ENCODE peak calls at places on chromosomes 2 and 18, in four cellular contexts. M is transverse colon, P is A549, G is stomach. C is an unnamed sample.

GRCh38 chr2:200757414-200757813 is 54.3 kb upstream of the BZW1 start:
- DNase-seq in M (no peak), P (no peak), G (no peak), C (no peak)

GRCh38 chr2:10048501-10049171 is 5.3 kb downstream of the KLF11 start:
- DNase-seq in M (no peak), P (peak), G (no peak), C (no peak)

GRCh38 chr2:37189452-37190153 is 1.1 kb upstream of the SULT6B1 start:
- DNase-seq in M (no peak), P (peak), G (no peak), C (no peak)

GRCh38 chr18:28175930-28176673 is 828 bp downstream of the CDH2 start:
- DNase-seq in M (no peak), P (peak), G (no peak), C (no peak)

GRCh38 chr2:241356871-241357260 is 781 bp downstream of the FARP2 start:
- DNase-seq in M (no peak), P (no peak), G (no peak), C (no peak)

GRCh38 chr2:79530443-79530842 is 17.6 kb downstream of the CTNNA2 start:
- DNase-seq in M (no peak), P (peak), G (no peak), C (no peak)

GRCh38 chr18:8802031-8802679 is 96.8 kb downstream of the MTCL1 start:
- DNase-seq in M (no peak), P (no peak), G (no peak), C (no peak)

GRCh38 chr2:28544915-28545589 is 49.2 kb downstream of the PLB1 start:
- DNase-seq in M (peak), P (no peak), G (peak), C (no peak)

GRCh38 chr2:8447610-8448221 is 234.1 kb upstream of the ID2 start:
- DNase-seq in M (no peak), P (peak), G (no peak), C (peak)

GRCh38 chr18:50507120-50507590 is 52.7 kb upstream of the MAPK4 start:
- DNase-seq in M (peak), P (peak), G (peak), C (peak)

GRCh38 chr2:197121255-197121654 is 189.3 kb downstream of the ANKRD44 start:
- DNase-seq in M (no peak), P (no peak), G (no peak), C (no peak)

GRCh38 chr18:13556497-13556896 is 169.9 kb downstream of the FAM210A start:
- DNase-seq in M (no peak), P (no peak), G (no peak), C (no peak)

GRCh38 chr2:71000780-71001591 is 6.3 kb upstream of the TEX261 start:
- DNase-seq in M (peak), P (peak), G (peak), C (peak)

GRCh38 chr2:158637357-158637756 is 157.8 kb upstream of the DAPL1 start:
- DNase-seq in M (no peak), P (no peak), G (no peak), C (no peak)

GRCh38 chr2:159209341-159210306 is 76.9 kb downstream of the WDSUB1 start:
- DNase-seq in M (peak), P (no peak), G (peak), C (no peak)

GRCh38 chr2:168587302-168587701 is 131.2 kb downstream of the CERS6 start:
- DNase-seq in M (no peak), P (no peak), G (no peak), C (no peak)

GRCh38 chr2:141021611-141022010 is 1109.2 kb downstream of the LRP1B start:
- DNase-seq in M (no peak), P (no peak), G (no peak), C (no peak)

GRCh38 chr2:53515435-53516332 is 251.9 kb upstream of the CHAC2 start:
- DNase-seq in M (no peak), P (peak), G (no peak), C (no peak)

GRCh38 chr2:169797601-169798000 is 1.1 kb upstream of the SSB start:
- DNase-seq in M (no peak), P (no peak), G (no peak), C (no peak)

GRCh38 chr18:58431215-58431614 is 197.7 kb downstream of the ALPK2 start:
- DNase-seq in M (no peak), P (no peak), G (no peak), C (no peak)

GRCh38 chr2:135563793-135564192 is 32.5 kb downstream of the R3HDM1 start:
- DNase-seq in M (no peak), P (peak), G (no peak), C (no peak)

GRCh38 chr18:35861367-35862114 is 110.9 kb upstream of the RMP24 start:
- DNase-seq in M (no peak), P (no peak), G (no peak), C (no peak)

GRCh38 chr2:55616509-55617159 is 788 bp downstream of the PPP4R3B start:
- DNase-seq in M (peak), P (peak), G (no peak), C (no peak)

GRCh38 chr2:45397292-45397691 is 213.8 kb downstream of the SRBD1 start:
- DNase-seq in M (no peak), P (no peak), G (no peak), C (no peak)

GRCh38 chr2:202014328-202015034 is 19.2 kb upstream of the FZD7 start:
- DNase-seq in M (no peak), P (no peak), G (no peak), C (no peak)

GRCh38 chr18:42048150-42048549 is 93.1 kb downstream of the PIK3C3 start:
- DNase-seq in M (no peak), P (peak), G (no peak), C (no peak)

GRCh38 chr2:48391576-48391975 is 138.4 kb upstream of the STON1 start:
- DNase-seq in M (no peak), P (no peak), G (no peak), C (no peak)

GRCh38 chr2:55233658-55233940 is 1.1 kb downstream of the RPS27A start:
- DNase-seq in M (no peak), P (no peak), G (no peak), C (no peak)

GRCh38 chr2:167289651-167290410 is 401.6 kb downstream of the XIRP2 start:
- DNase-seq in M (no peak), P (no peak), G (no peak), C (no peak)

GRCh38 chr2:127640082-127641072 is 5.6 kb upstream of the GPR17 start:
- DNase-seq in M (no peak), P (no peak), G (no peak), C (no peak)

GRCh38 chr2:168632733-168633132 is 169.7 kb upstream of the NOSTRIN start:
- DNase-seq in M (no peak), P (no peak), G (no peak), C (no peak)

GRCh38 chr2:235833971-235834620 is 334.1 kb downstream of the GBX2 start:
- DNase-seq in M (no peak), P (peak), G (no peak), C (peak)

GRCh38 chr2:222569826-222570225 is 86.1 kb downstream of the FARSB start:
- DNase-seq in M (no peak), P (no peak), G (no peak), C (no peak)

GRCh38 chr18:68797901-68798300 is at the start of gene CCDC102B:
- DNase-seq in M (no peak), P (no peak), G (no peak), C (no peak)

GRCh38 chr18:54119524-54120019 is 104.9 kb downstream of the MBD2 start:
- DNase-seq in M (no peak), P (peak), G (no peak), C (no peak)

GRCh38 chr2:197851451-197851850 is 47.1 kb downstream of the PLCL1 start:
- DNase-seq in M (no peak), P (no peak), G (no peak), C (no peak)

GRCh38 chr2:176710657-176711197 is 441.5 kb downstream of the MTX2 start:
- DNase-seq in M (no peak), P (no peak), G (no peak), C (peak)

GRCh38 chr2:70143314-70144150 is 47.3 kb downstream of the C2orf42 start:
- DNase-seq in M (peak), P (peak), G (peak), C (peak)

GRCh38 chr2:120238728-120239487 is 13.7 kb upstream of the RALB start:
- DNase-seq in M (peak), P (peak), G (peak), C (no peak)
- TF ChIP-seq POLR2A in M (peak), P (peak), G (no peak), C (peak)

GRCh38 chr2:39602616-39603015 is 63.1 kb upstream of the TMEM178A start:
- DNase-seq in M (no peak), P (no peak), G (no peak), C (no peak)

GRCh38 chr2:39593439-39594393 is 72.0 kb upstream of the TMEM178A start:
- DNase-seq in M (no peak), P (peak), G (peak), C (no peak)

GRCh38 chr2:39595116-39595515 is 70.6 kb upstream of the TMEM178A start:
- DNase-seq in M (no peak), P (no peak), G (no peak), C (no peak)

GRCh38 chr2:39597309-39597708 is 68.4 kb upstream of the TMEM178A start:
- DNase-seq in M (no peak), P (no peak), G (no peak), C (no peak)
- TF ChIP-seq POLR2A in M (no peak), P (no peak), G (no peak), C (no peak)

GRCh38 chr2:233094614-233095013 is 34.5 kb downstream of the INPP5D start:
- DNase-seq in M (no peak), P (no peak), G (no peak), C (peak)

GRCh38 chr2:233091595-233092375 is 31.6 kb downstream of the INPP5D start:
- DNase-seq in M (no peak), P (no peak), G (peak), C (peak)

GRCh38 chr2:233093721-233094120 is 33.6 kb downstream of the INPP5D start:
- DNase-seq in M (no peak), P (no peak), G (no peak), C (peak)

GRCh38 chr2:233089851-233090250 is 29.7 kb downstream of the INPP5D start:
- DNase-seq in M (no peak), P (no peak), G (peak), C (peak)

DNA sequence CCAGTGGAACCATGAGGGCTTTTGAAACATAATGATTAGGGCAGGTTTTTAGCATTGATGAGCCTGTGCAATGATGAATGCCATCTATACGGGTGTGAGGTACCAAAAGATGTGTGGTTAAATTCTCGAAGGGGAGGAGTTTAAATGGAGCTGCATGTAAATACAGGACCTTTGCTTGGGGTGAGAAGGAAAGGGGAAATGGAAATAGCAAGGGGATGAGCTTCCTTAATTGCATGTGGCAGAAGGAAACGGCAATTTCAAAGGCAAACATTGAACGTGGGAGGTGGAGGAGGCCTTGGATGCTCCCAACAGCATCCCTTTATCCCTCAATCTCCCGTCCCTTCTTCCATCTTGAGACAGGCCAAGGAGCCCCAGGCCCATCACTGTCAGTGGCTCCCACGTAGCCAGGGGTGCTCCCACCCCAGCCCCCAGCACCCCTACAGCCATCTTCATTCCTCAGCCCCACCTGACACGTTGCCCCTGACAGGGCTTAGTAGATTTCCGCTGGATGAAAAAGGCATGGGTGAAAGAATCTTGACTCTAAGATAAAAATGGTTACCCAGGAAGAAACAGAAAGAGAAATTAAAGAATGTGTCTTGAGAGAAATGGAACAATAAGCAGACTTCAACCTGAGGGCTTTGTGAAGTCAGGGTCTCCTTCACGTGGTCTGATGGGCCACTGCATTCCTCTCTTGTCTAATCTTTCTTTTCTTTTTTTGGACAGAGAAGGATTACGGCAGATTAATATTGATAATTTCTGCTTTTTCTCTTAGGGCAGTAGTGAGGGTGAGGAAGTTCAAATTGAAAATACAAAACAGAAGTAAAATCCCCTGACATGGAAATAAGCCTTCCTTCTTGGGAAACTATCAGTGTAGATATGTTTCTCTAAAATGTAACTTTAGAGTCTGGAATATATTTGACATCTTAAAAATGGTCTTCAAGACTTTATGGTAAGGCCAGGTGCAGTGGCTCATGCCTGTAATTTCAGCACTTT is 32.6 kb downstream of the INPP5D start:
- DNase-seq in M (no peak), P (no peak), G (no peak), C (peak)
- TF ChIP-seq POLR2A in M (no peak), P (no peak), G (no peak), C (no peak)

GRCh38 chr18:48896326-48896874 is 54.4 kb downstream of the SMAD7 start:
- DNase-seq in M (no peak), P (no peak), G (no peak), C (no peak)

GRCh38 chr18:48894799-48895346 is 55.9 kb downstream of the SMAD7 start:
- DNase-seq in M (no peak), P (no peak), G (no peak), C (peak)

GRCh38 chr18:48897531-48897930 is 53.2 kb downstream of the SMAD7 start:
- DNase-seq in M (no peak), P (no peak), G (no peak), C (peak)

GRCh38 chr18:48898521-48898920 is 52.2 kb downstream of the SMAD7 start:
- DNase-seq in M (no peak), P (no peak), G (no peak), C (no peak)

DNA sequence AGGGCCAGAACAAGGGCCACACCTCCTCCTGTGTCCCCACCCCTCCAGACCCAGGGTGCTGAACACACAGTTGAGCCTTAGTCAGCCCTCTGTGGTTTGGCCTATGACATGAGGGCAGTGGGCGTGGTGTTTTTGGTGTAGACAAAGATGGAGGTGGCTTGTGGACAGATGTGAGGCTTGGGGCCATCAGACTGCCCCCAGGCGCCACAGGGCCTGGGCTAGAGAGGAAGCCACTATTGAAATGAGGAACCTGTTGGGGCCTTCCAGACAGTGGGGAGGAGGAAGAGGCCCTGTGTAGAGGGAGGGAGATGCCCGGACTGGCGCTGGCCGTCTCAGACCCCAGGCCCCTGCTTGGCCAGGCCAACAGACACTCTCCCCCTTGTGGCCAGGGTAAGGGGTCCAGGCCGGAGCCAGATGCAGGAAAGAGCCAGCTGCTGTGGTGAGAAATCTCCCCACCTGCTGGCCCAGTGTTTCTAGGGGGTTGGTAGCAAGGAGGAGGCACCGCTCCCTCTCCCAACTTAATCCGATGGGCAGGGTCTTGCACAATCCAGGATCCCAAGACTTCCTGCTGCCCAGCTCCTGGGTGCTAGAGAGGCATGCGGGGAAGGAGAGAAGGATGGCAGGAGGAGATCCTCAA is 53.8 kb downstream of the SMAD7 start:
- DNase-seq in M (peak), P (peak), G (peak), C (peak)
- TF ChIP-seq POLR2A in M (no peak), P (no peak), G (no peak), C (no peak)

GRCh38 chr2:160225722-160226121 is 25.6 kb upstream of the ITGB6 start:
- DNase-seq in M (peak), P (no peak), G (peak), C (no peak)

GRCh38 chr2:160224507-160224906 is 24.4 kb upstream of the ITGB6 start:
- DNase-seq in M (no peak), P (no peak), G (no peak), C (no peak)

GRCh38 chr2:160223560-160223959 is 23.5 kb upstream of the ITGB6 start:
- DNase-seq in M (no peak), P (no peak), G (no peak), C (no peak)

GRCh38 chr2:160222546-160223281 is 22.6 kb upstream of the ITGB6 start:
- DNase-seq in M (no peak), P (no peak), G (no peak), C (no peak)

GRCh38 chr2:160224060-160224459 is 24.0 kb upstream of the ITGB6 start:
- DNase-seq in M (no peak), P (peak), G (no peak), C (no peak)
- TF ChIP-seq POLR2A in M (no peak), P (no peak), G (no peak), C (no peak)

GRCh38 chr18:55510809-55511208 is 77.2 kb downstream of the TCF4 start:
- DNase-seq in M (no peak), P (no peak), G (no peak), C (no peak)

GRCh38 chr18:55513199-55513598 is 74.8 kb downstream of the TCF4 start:
- DNase-seq in M (no peak), P (no peak), G (no peak), C (no peak)

GRCh38 chr18:55511277-55511676 is 76.7 kb downstream of the TCF4 start:
- DNase-seq in M (no peak), P (no peak), G (no peak), C (no peak)

GRCh38 chr18:55508637-55509036 is 79.4 kb downstream of the TCF4 start:
- DNase-seq in M (no peak), P (no peak), G (no peak), C (no peak)

GRCh38 chr18:55509631-55510372 is 78.2 kb downstream of the TCF4 start:
- DNase-seq in M (no peak), P (no peak), G (no peak), C (no peak)
- TF ChIP-seq POLR2A in M (no peak), P (no peak), G (no peak), C (no peak)

GRCh38 chr2:74291891-74292621 is 51.2 kb downstream of the SLC4A5 start:
- DNase-seq in M (no peak), P (no peak), G (no peak), C (no peak)

GRCh38 chr2:74292752-74293151 is 50.5 kb downstream of the SLC4A5 start:
- DNase-seq in M (no peak), P (peak), G (peak), C (no peak)

GRCh38 chr2:74290066-74290465 is 53.1 kb downstream of the SLC4A5 start:
- DNase-seq in M (no peak), P (no peak), G (no peak), C (no peak)

GRCh38 chr2:74291217-74291551 is 52.0 kb downstream of the SLC4A5 start:
- DNase-seq in M (no peak), P (no peak), G (no peak), C (no peak)

GRCh38 chr2:74290466-74291216 is 52.6 kb downstream of the SLC4A5 start:
- DNase-seq in M (peak), P (no peak), G (peak), C (no peak)
- TF ChIP-seq POLR2A in M (no peak), P (no peak), G (no peak), C (no peak)

GRCh38 chr2:147467441-147467840 is 377.4 kb upstream of the ACVR2A start:
- DNase-seq in M (no peak), P (no peak), G (no peak), C (no peak)
- TF ChIP-seq POLR2A in M (no peak), P (no peak), G (no peak), C (no peak)

GRCh38 chr2:25418944-25419677 is 77.4 kb upstream of the DNMT3A start:
- DNase-seq in M (no peak), P (no peak), G (no peak), C (no peak)

GRCh38 chr2:25420820-25421237 is 79.1 kb upstream of the DNMT3A start:
- DNase-seq in M (peak), P (no peak), G (no peak), C (no peak)

GRCh38 chr2:25421746-25422431 is 80.2 kb upstream of the DNMT3A start:
- DNase-seq in M (no peak), P (no peak), G (no peak), C (no peak)

GRCh38 chr2:25419678-25420242 is 78.0 kb upstream of the DNMT3A start:
- DNase-seq in M (peak), P (no peak), G (no peak), C (no peak)

DNA sequence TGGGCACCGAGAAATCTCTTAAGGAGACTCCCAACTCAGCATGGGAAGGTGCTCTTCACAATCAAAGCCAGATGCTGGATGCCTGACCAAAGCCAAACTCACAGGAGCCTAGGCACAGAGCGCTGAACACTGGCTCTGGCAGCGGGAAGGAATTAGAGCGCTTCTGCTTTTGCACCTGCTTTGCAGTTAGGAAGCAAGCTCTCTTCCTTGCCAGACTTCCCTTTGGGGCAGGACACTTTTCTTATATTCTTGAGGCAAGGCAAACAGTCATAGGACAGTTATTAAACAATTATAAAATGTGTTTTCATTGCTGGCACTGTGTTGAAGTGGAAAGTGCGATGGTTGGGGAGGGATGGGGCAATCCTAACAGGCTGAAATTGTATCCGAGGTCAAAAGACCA is 79.6 kb upstream of the DNMT3A start:
- DNase-seq in M (no peak), P (no peak), G (no peak), C (no peak)
- TF ChIP-seq POLR2A in M (no peak), P (no peak), G (no peak), C (no peak)